ENCODE peak calls at places on chromosomes 11 and 22, in four cellular contexts. One of them, this sample, is unnamed.

GRCh38 chr11:1559103-1559951 is 12.7 kb downstream of the DUSP8 start:
- DNase-seq in mammary epithelial cell: peak; percentile 54
- DNase-seq in caudate nucleus: peak; percentile 91
- DNase-seq in PC-9: peak; percentile 92
- DNase-seq in this sample: peak; percentile 93

GRCh38 chr11:111303476-111303875 is 5.1 kb downstream of the POU2AF3 start:
- DNase-seq in PC-9: peak; percentile 66
- DNase-seq in caudate nucleus: no peak
- DNase-seq in mammary epithelial cell: peak; percentile 8
- DNase-seq in this sample: no peak

GRCh38 chr22:19361501-19362103 is 69.9 kb downstream of the HIRA start:
- DNase-seq in PC-9: no peak
- DNase-seq in caudate nucleus: no peak
- DNase-seq in mammary epithelial cell: no peak
- DNase-seq in this sample: no peak

GRCh38 chr22:40216041-40216756 is 38.5 kb downstream of the TNRC6B start:
- DNase-seq in PC-9: no peak
- DNase-seq in caudate nucleus: no peak
- DNase-seq in mammary epithelial cell: no peak
- DNase-seq in this sample: no peak

GRCh38 chr22:28955817-28956216 is 72.4 kb downstream of the ZNRF3 start:
- DNase-seq in caudate nucleus: no peak
- DNase-seq in PC-9: no peak
- DNase-seq in mammary epithelial cell: no peak
- DNase-seq in this sample: no peak

GRCh38 chr22:49203091-49203862 is 624.4 kb downstream of the BRD1 start:
- DNase-seq in mammary epithelial cell: no peak
- DNase-seq in PC-9: no peak
- DNase-seq in caudate nucleus: no peak
- DNase-seq in this sample: no peak

GRCh38 chr22:20783844-20784723 is 10.2 kb downstream of the SERPIND1 start:
- DNase-seq in caudate nucleus: no peak
- DNase-seq in mammary epithelial cell: peak; percentile 35
- DNase-seq in PC-9: peak; percentile 23
- DNase-seq in this sample: no peak

GRCh38 chr22:29071261-29072045 is 1.4 kb upstream of the KREMEN1 start:
- DNase-seq in caudate nucleus: no peak
- DNase-seq in mammary epithelial cell: peak; percentile 88
- DNase-seq in PC-9: peak; percentile 6
- DNase-seq in this sample: no peak

GRCh38 chr11:112784323-112785073 is 176.7 kb upstream of the NCAM1 start:
- DNase-seq in caudate nucleus: no peak
- DNase-seq in PC-9: no peak
- DNase-seq in mammary epithelial cell: no peak
- DNase-seq in this sample: no peak

GRCh38 chr11:78354741-78355705 is 62.6 kb downstream of the GAB2 start:
- DNase-seq in PC-9: no peak
- DNase-seq in mammary epithelial cell: no peak
- DNase-seq in caudate nucleus: no peak
- DNase-seq in this sample: no peak

GRCh38 chr11:1207451-1208360 is 15.2 kb upstream of the MUC5B start:
- DNase-seq in mammary epithelial cell: no peak
- DNase-seq in PC-9: no peak
- DNase-seq in caudate nucleus: no peak
- DNase-seq in this sample: no peak

GRCh38 chr11:92967178-92967577 is 2.3 kb upstream of the MTNR1B start:
- DNase-seq in caudate nucleus: no peak
- DNase-seq in mammary epithelial cell: no peak
- DNase-seq in PC-9: no peak
- DNase-seq in this sample: no peak

GRCh38 chr11:126963603-126964353 is 36.8 kb downstream of the KIRREL3 start:
- DNase-seq in caudate nucleus: no peak
- DNase-seq in mammary epithelial cell: peak; percentile 88
- DNase-seq in PC-9: no peak
- DNase-seq in this sample: no peak

GRCh38 chr11:8671651-8672062 is 10.8 kb downstream of the TRIM66 start:
- DNase-seq in mammary epithelial cell: no peak
- DNase-seq in PC-9: no peak
- DNase-seq in caudate nucleus: no peak
- DNase-seq in this sample: peak; percentile 18

GRCh38 chr11:114322934-114323333 is 26.7 kb downstream of the NNMT start:
- DNase-seq in mammary epithelial cell: no peak
- DNase-seq in PC-9: no peak
- DNase-seq in caudate nucleus: no peak
- DNase-seq in this sample: no peak

GRCh38 chr11:10935015-10935564 is 77.2 kb upstream of the ZBED5 start:
- DNase-seq in caudate nucleus: no peak
- DNase-seq in PC-9: no peak
- DNase-seq in mammary epithelial cell: no peak
- DNase-seq in this sample: no peak

GRCh38 chr22:19430890-19431541 is 517 bp downstream of the HIRA start:
- DNase-seq in caudate nucleus: no peak
- DNase-seq in PC-9: peak; percentile 6
- DNase-seq in mammary epithelial cell: peak; percentile 31
- DNase-seq in this sample: no peak

GRCh38 chr11:47599821-47600377 is 5.7 kb upstream of the C1QTNF4 start:
- DNase-seq in PC-9: no peak
- DNase-seq in mammary epithelial cell: no peak
- DNase-seq in caudate nucleus: no peak
- DNase-seq in this sample: no peak

GRCh38 chr11:33912405-33913361 is 20.8 kb upstream of the LMO2 start:
- DNase-seq in PC-9: peak; percentile 15
- DNase-seq in mammary epithelial cell: peak; percentile 87
- DNase-seq in caudate nucleus: no peak
- DNase-seq in this sample: peak; percentile 5

GRCh38 chr11:28697920-28698827 is 590.0 kb downstream of the METTL15 start:
- DNase-seq in caudate nucleus: peak; percentile 1
- DNase-seq in mammary epithelial cell: peak; percentile 20
- DNase-seq in PC-9: peak; percentile 37
- DNase-seq in this sample: peak; percentile 1

GRCh38 chr11:287821-288327 is 1.1 kb upstream of the PGGHG start:
- DNase-seq in mammary epithelial cell: no peak
- DNase-seq in PC-9: peak; percentile 41
- DNase-seq in caudate nucleus: no peak
- DNase-seq in this sample: no peak

GRCh38 chr22:42343136-42343484 is 72.7 kb upstream of the TCF20 start:
- DNase-seq in PC-9: no peak
- DNase-seq in caudate nucleus: no peak
- DNase-seq in mammary epithelial cell: no peak
- DNase-seq in this sample: peak; percentile 29

GRCh38 chr11:43222215-43222614 is 89.6 kb upstream of the API5 start:
- DNase-seq in mammary epithelial cell: peak; percentile 2
- DNase-seq in caudate nucleus: no peak
- DNase-seq in PC-9: no peak
- DNase-seq in this sample: no peak

GRCh38 chr11:1458340-1459218 is 28.0 kb downstream of the MOB2 start:
- DNase-seq in caudate nucleus: no peak
- DNase-seq in PC-9: peak; percentile 17
- DNase-seq in mammary epithelial cell: no peak
- DNase-seq in this sample: peak; percentile 72

GRCh38 chr11:6579681-6580080 is 23.7 kb downstream of the RRP8 start:
- DNase-seq in mammary epithelial cell: no peak
- DNase-seq in PC-9: no peak
- DNase-seq in caudate nucleus: no peak
- DNase-seq in this sample: no peak

GRCh38 chr22:27512283-27512761 is 289.2 kb downstream of the MN1 start:
- DNase-seq in PC-9: peak; percentile 63
- DNase-seq in caudate nucleus: no peak
- DNase-seq in mammary epithelial cell: peak; percentile 98
- DNase-seq in this sample: no peak

DNA sequence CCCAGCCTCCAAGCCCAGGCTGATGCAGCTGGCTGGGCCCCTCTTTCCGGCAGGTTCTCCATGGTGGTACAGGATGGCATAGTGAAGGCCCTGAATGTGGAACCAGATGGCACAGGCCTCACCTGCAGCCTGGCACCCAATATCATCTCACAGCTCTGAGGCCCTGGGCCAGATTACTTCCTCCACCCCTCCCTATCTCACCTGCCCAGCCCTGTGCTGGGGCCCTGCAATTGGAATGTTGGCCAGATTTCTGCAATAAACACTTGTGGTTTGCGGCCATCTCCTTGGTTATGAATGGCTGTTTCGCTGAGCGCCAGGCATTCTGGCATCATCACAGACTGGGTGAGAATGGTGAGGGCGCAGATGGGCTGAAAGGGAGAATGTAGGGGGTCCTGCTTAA is 3.6 kb downstream of the PRDX5 start:
- DNase-seq in PC-9: peak; percentile 91
- DNase-seq in mammary epithelial cell: peak; percentile 93
- DNase-seq in caudate nucleus: no peak
- DNase-seq in this sample: no peak
- H3K27ac ChIP-seq in PC-9: peak overlapping the region; percentile 46
- H3K27ac ChIP-seq in mammary epithelial cell: peak overlapping the region; percentile 84
- H3K27ac ChIP-seq in caudate nucleus: no peak overlapping the region
- H3K27ac ChIP-seq in this sample: no peak overlapping the region

DNA sequence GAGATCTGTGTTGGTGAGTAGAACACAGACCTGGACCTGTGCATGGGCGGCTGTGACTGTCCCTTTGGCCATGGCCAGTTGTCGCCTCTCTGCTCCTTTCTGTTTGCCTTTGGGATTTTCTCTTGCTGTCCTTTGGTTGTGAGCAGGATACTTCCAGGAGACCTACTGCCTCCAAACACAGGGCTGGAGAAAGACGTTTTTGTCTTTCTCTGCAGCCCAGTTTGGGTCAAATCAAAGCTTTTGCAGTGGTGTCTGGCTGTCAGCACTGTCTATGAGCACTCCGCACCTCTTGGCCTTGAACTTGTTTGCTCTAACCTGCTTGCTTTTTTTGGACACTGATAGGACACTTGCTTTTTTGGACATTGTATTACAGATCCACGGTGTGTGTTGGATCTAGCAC is 108.9 kb upstream of the SORL1-AS1 start:
- DNase-seq in caudate nucleus: no peak
- DNase-seq in PC-9: no peak
- DNase-seq in mammary epithelial cell: no peak
- DNase-seq in this sample: no peak
- H3K27ac ChIP-seq in caudate nucleus: no peak overlapping the region
- H3K27ac ChIP-seq in PC-9: no peak overlapping the region
- H3K27ac ChIP-seq in mammary epithelial cell: no peak overlapping the region
- H3K27ac ChIP-seq in this sample: no peak overlapping the region

GRCh38 chr11:65419773-65420481 is 2.7 kb upstream of the NEAT1 start:
- DNase-seq in PC-9: peak; percentile 94
- DNase-seq in mammary epithelial cell: peak; percentile 91
- DNase-seq in caudate nucleus: peak; percentile 83
- DNase-seq in this sample: peak; percentile 62

GRCh38 chr11:65422633-65423515 is at the start of gene NEAT1:
- DNase-seq in PC-9: peak; percentile 97
- DNase-seq in mammary epithelial cell: peak; percentile 90
- DNase-seq in caudate nucleus: peak; percentile 87
- DNase-seq in this sample: peak; percentile 96

GRCh38 chr11:65422104-65422632 is 430 bp upstream of the NEAT1 start:
- DNase-seq in caudate nucleus: peak; percentile 88
- DNase-seq in PC-9: peak; percentile 99
- DNase-seq in mammary epithelial cell: peak; percentile 94
- DNase-seq in this sample: peak; percentile 98

GRCh38 chr11:65420506-65421203 is 1.9 kb upstream of the NEAT1 start:
- DNase-seq in mammary epithelial cell: no peak
- DNase-seq in PC-9: no peak
- DNase-seq in caudate nucleus: no peak
- DNase-seq in this sample: no peak

DNA sequence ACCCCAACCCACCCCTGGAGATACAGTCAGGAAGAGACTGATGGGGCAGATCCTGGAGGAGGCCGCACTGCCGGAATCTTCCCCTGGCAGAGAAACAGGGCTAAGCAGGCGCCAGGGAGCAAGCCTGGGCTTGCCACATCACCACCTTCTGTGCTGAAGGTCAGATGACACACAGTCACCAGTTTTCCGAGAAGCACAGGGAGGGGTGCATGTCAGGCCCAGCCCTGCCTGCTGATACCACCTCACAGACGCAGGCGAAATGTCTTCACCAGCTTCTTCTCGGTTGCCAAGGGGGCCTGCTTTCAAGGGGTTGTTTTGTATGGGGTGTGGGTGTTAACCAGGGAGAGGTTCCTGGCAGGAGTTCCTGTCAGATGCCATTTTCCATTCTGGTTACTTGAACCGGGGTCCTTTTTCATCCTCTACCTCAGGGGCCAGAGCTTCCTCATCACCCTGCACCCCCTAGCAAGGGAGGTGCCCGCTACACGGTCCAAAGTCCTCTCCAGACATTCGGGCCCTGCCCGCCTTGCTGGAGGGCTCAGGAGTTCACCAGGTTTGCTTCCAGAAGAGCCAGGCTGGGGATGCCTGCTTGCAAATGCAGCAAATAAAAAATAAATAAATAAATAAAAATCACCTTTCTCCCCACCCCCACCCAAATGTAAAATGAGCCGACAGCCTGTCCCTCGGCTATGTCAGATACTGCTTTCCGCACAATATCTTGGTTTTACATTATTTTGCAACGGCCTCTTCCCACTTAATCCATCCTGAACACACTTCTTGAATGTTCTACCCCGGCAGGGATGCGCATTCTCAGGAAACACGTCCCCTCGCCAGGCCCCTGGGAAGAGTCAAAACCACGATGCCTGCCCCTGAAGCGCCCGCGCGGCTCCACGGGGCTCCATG is 1.1 kb upstream of the NEAT1 start:
- DNase-seq in PC-9: peak; percentile 95
- DNase-seq in caudate nucleus: peak; percentile 83
- DNase-seq in mammary epithelial cell: peak; percentile 99
- DNase-seq in this sample: peak; percentile 83
- H3K27ac ChIP-seq in PC-9: peak overlapping the region; percentile 100
- H3K27ac ChIP-seq in caudate nucleus: peak overlapping the region; percentile 99
- H3K27ac ChIP-seq in mammary epithelial cell: peak overlapping the region; percentile 100
- H3K27ac ChIP-seq in this sample: peak overlapping the region; percentile 100

DNA sequence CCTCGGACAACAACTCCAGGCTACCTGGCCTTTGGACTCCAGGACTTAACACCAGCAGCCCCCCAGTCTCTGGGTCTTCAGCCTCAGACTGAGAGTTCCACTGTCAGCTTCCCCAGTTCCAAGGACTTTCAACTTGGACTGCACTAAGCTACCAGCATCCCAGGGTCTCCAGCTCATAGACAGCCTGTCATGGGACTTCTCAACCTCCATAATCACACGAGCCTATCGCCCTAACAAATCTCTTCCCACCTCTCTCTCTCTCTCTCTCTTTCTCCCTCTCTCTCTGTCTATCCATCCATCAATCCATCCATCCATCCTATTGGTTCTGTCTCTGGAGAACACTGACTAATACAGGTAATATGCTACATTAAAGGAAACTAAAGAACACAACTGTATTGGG is 10.7 kb downstream of the RAB30 start:
- DNase-seq in mammary epithelial cell: no peak
- DNase-seq in caudate nucleus: no peak
- DNase-seq in PC-9: no peak
- DNase-seq in this sample: no peak
- H3K27ac ChIP-seq in mammary epithelial cell: no peak overlapping the region
- H3K27ac ChIP-seq in caudate nucleus: no peak overlapping the region
- H3K27ac ChIP-seq in PC-9: no peak overlapping the region
- H3K27ac ChIP-seq in this sample: no peak overlapping the region

This sample was measured in substantia nigra.